ENCODE peak calls at places on chromosome 15, in nine cellular contexts. Y is NCI-H226; W is AG08396; V is activated CD4-positive, alpha-beta T cell treated with anti-CD3 and anti-CD28 coated beads, Interleukin-2, amount 50 U/mL, for 24 hours; S is mesothelial cell of epicardium; Z is bronchial epithelial cell; H is left ventricle myocardium inferior; T is stimulated activated CD4-positive, alpha-beta T cell treated with anti-CD3 and anti-CD28 coated beads, Interleukin-2, amount 100 ng/mL, for 48 hours; B is NT2/D1. R is an unnamed sample.

GRCh38 chr15:31552482-31553099 is 226.0 kb downstream of the KLF13 start:
- DNase-seq in Y (no peak), W (no peak), V (no peak), S (no peak), Z (no peak), H (no peak), T (no peak), B (no peak), R (peak; percentile 12)

GRCh38 chr15:89654847-89655805 is at the start of gene KIF7:
- DNase-seq in Y (peak; percentile 59), W (peak; percentile 93), V (no peak), S (peak; percentile 72), Z (no peak), H (no peak), T (no peak), B (peak; percentile 68), R (peak; percentile 23)

GRCh38 chr15:62868507-62868906 is 174.0 kb upstream of the TPM1 start:
- DNase-seq in Y (no peak), W (no peak), V (no peak), S (no peak), Z (no peak), H (no peak), T (no peak), B (no peak), R (no peak)

GRCh38 chr15:54032066-54032465 is 53.8 kb downstream of the UNC13C start:
- DNase-seq in Y (no peak), W (no peak), V (no peak), S (no peak), Z (peak; percentile 68), H (no peak), T (no peak), B (no peak), R (no peak)

GRCh38 chr15:65292938-65293518 is 2.8 kb upstream of the RNU5A-1 start:
- DNase-seq in Y (no peak), W (no peak), V (no peak), S (no peak), Z (peak; percentile 35), H (no peak), T (no peak), B (no peak), R (no peak)

GRCh38 chr15:47194718-47195117 is 522.6 kb upstream of the SEMA6D start:
- DNase-seq in Y (peak; percentile 17), W (peak; percentile 16), V (no peak), S (no peak), Z (peak; percentile 44), H (no peak), T (no peak), B (no peak), R (peak; percentile 35)

GRCh38 chr15:99441871-99442267 is 123.9 kb upstream of the MEF2A start:
- DNase-seq in Y (no peak), W (no peak), V (no peak), S (no peak), Z (no peak), H (no peak), T (no peak), B (no peak), R (no peak)

GRCh38 chr15:76199106-76200082 is 111.9 kb downstream of the ETFA start:
- DNase-seq in Y (no peak), W (peak; percentile 82), V (no peak), S (no peak), Z (peak; percentile 15), H (peak; percentile 56), T (no peak), B (no peak), R (no peak)

GRCh38 chr15:43879386-43880355 is 52.9 kb downstream of the WDR76 start:
- DNase-seq in Y (no peak), W (no peak), V (no peak), S (no peak), Z (no peak), H (peak; percentile 54), T (no peak), B (no peak), R (no peak)

GRCh38 chr15:57245130-57245529 is 131.2 kb upstream of the CGNL1 start:
- DNase-seq in Y (no peak), W (no peak), V (no peak), S (no peak), Z (no peak), H (no peak), T (no peak), B (no peak), R (no peak)

GRCh38 chr15:93523490-93523889 is 434.5 kb upstream of the RGMA start:
- DNase-seq in Y (no peak), W (no peak), V (no peak), S (no peak), Z (no peak), H (no peak), T (no peak), B (no peak), R (no peak)

GRCh38 chr15:92636950-92637481 is 18.6 kb downstream of the FAM174B start:
- DNase-seq in Y (no peak), W (no peak), V (no peak), S (no peak), Z (peak; percentile 75), H (no peak), T (no peak), B (no peak), R (no peak)

GRCh38 chr15:99427668-99428361 is 138.0 kb upstream of the MEF2A start:
- DNase-seq in Y (no peak), W (no peak), V (no peak), S (no peak), Z (no peak), H (no peak), T (no peak), B (no peak), R (no peak)

GRCh38 chr15:83848315-83849050 is 194.6 kb downstream of the ADAMTSL3 start:
- DNase-seq in Y (peak; percentile 96), W (peak; percentile 55), V (no peak), S (no peak), Z (peak; percentile 97), H (no peak), T (no peak), B (no peak), R (peak; percentile 81)

GRCh38 chr15:65412556-65412955 is 10.2 kb downstream of the IGDCC4 start:
- DNase-seq in Y (no peak), W (no peak), V (no peak), S (no peak), Z (no peak), H (no peak), T (no peak), B (no peak), R (no peak)

GRCh38 chr15:56984681-56985515 is 66.5 kb downstream of the TCF12 start:
- DNase-seq in Y (no peak), W (no peak), V (no peak), S (no peak), Z (peak; percentile 35), H (no peak), T (no peak), B (no peak), R (no peak)

GRCh38 chr15:66044837-66045236 is 175.5 kb downstream of the RAB11A start:
- DNase-seq in Y (no peak), W (no peak), V (no peak), S (no peak), Z (no peak), H (no peak), T (no peak), B (no peak), R (no peak)

GRCh38 chr15:40274350-40275274 is 8.3 kb downstream of the ANKRD63 start:
- DNase-seq in Y (peak; percentile 22), W (peak; percentile 85), V (peak; percentile 88), S (peak; percentile 78), Z (peak; percentile 53), H (peak; percentile 71), T (peak; percentile 93), B (no peak), R (peak; percentile 54)

GRCh38 chr15:41160639-41161315 is 44.7 kb upstream of the INO80 start:
- DNase-seq in Y (peak; percentile 73), W (peak; percentile 41), V (no peak), S (no peak), Z (peak; percentile 41), H (no peak), T (no peak), B (no peak), R (peak; percentile 19)

GRCh38 chr15:66629817-66630576 is 64.2 kb upstream of the LCTL start:
- DNase-seq in Y (no peak), W (no peak), V (no peak), S (no peak), Z (no peak), H (no peak), T (no peak), B (no peak), R (no peak)

GRCh38 chr15:61318276-61318675 is 89.2 kb upstream of the RORA start:
- DNase-seq in Y (no peak), W (no peak), V (no peak), S (no peak), Z (no peak), H (no peak), T (no peak), B (no peak), R (no peak)

GRCh38 chr15:90036343-90036742 is 35.2 kb downstream of the ZNF710 start:
- DNase-seq in Y (no peak), W (no peak), V (no peak), S (no peak), Z (no peak), H (no peak), T (no peak), B (no peak), R (no peak)

GRCh38 chr15:101489236-101489632 is 273 bp downstream of the PCSK6 start:
- DNase-seq in Y (peak; percentile 24), W (no peak), V (no peak), S (no peak), Z (no peak), H (peak; percentile 60), T (no peak), B (peak; percentile 38), R (no peak)

GRCh38 chr15:97691799-97692198 is 268.7 kb upstream of the ARRDC4 start:
- DNase-seq in Y (no peak), W (no peak), V (no peak), S (no peak), Z (peak; percentile 49), H (no peak), T (no peak), B (no peak), R (peak; percentile 58)

GRCh38 chr15:59169337-59169736 is 37.3 kb upstream of the LDHAL6B start:
- DNase-seq in Y (peak; percentile 61), W (peak; percentile 23), V (no peak), S (no peak), Z (peak; percentile 89), H (no peak), T (no peak), B (no peak), R (no peak)

GRCh38 chr15:31328999-31329639 is 2.5 kb downstream of the KLF13 start:
- DNase-seq in Y (no peak), W (no peak), V (no peak), S (no peak), Z (peak; percentile 3), H (no peak), T (no peak), B (no peak), R (no peak)

GRCh38 chr15:40439461-40440299 is 1.1 kb upstream of the BAHD1 start:
- DNase-seq in Y (no peak), W (peak; percentile 67), V (no peak), S (no peak), Z (peak; percentile 39), H (peak; percentile 42), T (no peak), B (peak; percentile 58), R (no peak)

R was measured in foreskin keratinocyte.